ENCODE peak calls at places on chromosomes 11 and 22, in ten cellular contexts. T is EL; K is iris pigment epithelial cell; R is HCEC 1CT; Y is progenitor cell of endocrine pancreas; O is astrocyte of the cerebellum; L is NCI-H1092 treated with DMSO at 0.1 percent for 48 hours; U is stimulated activated naive CD4-positive, alpha-beta T cell treated with Interleukin-2 at 50 U/mL for 16 hours; X is AG09309; B is activated CD4-positive, CD25-positive, alpha-beta regulatory T cell treated with anti-CD3 and anti-CD28 coated beads, Interleukin-2, amount 50 U/mL, for 72 hours. I is an unnamed sample.

GRCh38 chr11:65047581-65048422 is 6.8 kb downstream of the SAC3D1 start:
- DNase-seq in T (no peak), K (no peak), R (no peak), Y (no peak), O (no peak), L (no peak), U (peak), X (no peak), B (peak), I (no peak)

GRCh38 chr22:21642584-21643448 is 714 bp downstream of the SDF2L1 start:
- DNase-seq in T (peak), K (peak), R (peak), Y (peak), O (no peak), L (peak), U (peak), X (no peak), B (peak), I (peak)

GRCh38 chr11:45384711-45385241 is 98.6 kb upstream of the SYT13 start:
- DNase-seq in T (no peak), K (no peak), R (no peak), Y (no peak), O (no peak), L (peak), U (no peak), X (no peak), B (no peak), I (no peak)

GRCh38 chr22:33723915-33724314 is 196.4 kb downstream of the LARGE1 start:
- DNase-seq in T (no peak), K (no peak), R (no peak), Y (no peak), O (no peak), L (no peak), U (no peak), X (no peak), B (no peak), I (no peak)

GRCh38 chr11:75352417-75353206 is 1.2 kb upstream of the ARRB1 start:
- DNase-seq in T (no peak), K (no peak), R (no peak), Y (no peak), O (no peak), L (no peak), U (no peak), X (no peak), B (no peak), I (peak)

GRCh38 chr11:19938051-19938856 is 222.0 kb downstream of the DBX1 start:
- DNase-seq in T (peak), K (peak), R (peak), Y (peak), O (no peak), L (peak), U (no peak), X (no peak), B (peak), I (peak)

GRCh38 chr22:39487826-39488520 is 14.1 kb upstream of the MIEF1 start:
- DNase-seq in T (no peak), K (no peak), R (no peak), Y (no peak), O (no peak), L (no peak), U (no peak), X (no peak), B (no peak), I (no peak)

GRCh38 chr22:30538280-30538679 is 8.3 kb downstream of the SEC14L6 start:
- DNase-seq in T (peak), K (peak), R (no peak), Y (no peak), O (no peak), L (no peak), U (no peak), X (no peak), B (no peak), I (peak)

GRCh38 chr11:17446482-17446881 is 30.2 kb downstream of the ABCC8 start:
- DNase-seq in T (no peak), K (no peak), R (no peak), Y (no peak), O (no peak), L (no peak), U (no peak), X (no peak), B (no peak), I (no peak)

GRCh38 chr11:11973361-11973800 is 35.0 kb downstream of the DKK3 start:
- DNase-seq in T (peak), K (no peak), R (no peak), Y (no peak), O (peak), L (no peak), U (no peak), X (no peak), B (no peak), I (no peak)

GRCh38 chr11:71440021-71440755 is 8.0 kb downstream of the DHCR7 start:
- DNase-seq in T (no peak), K (no peak), R (no peak), Y (no peak), O (no peak), L (no peak), U (no peak), X (no peak), B (no peak), I (no peak)

GRCh38 chr22:46788426-46789168 is 26.1 kb downstream of the TBC1D22A start:
- DNase-seq in T (no peak), K (no peak), R (no peak), Y (no peak), O (no peak), L (no peak), U (peak), X (no peak), B (no peak), I (no peak)

GRCh38 chr11:27497284-27497866 is 9.2 kb downstream of the LIN7C start:
- DNase-seq in T (peak), K (peak), R (peak), Y (no peak), O (peak), L (peak), U (no peak), X (no peak), B (no peak), I (peak)

GRCh38 chr22:24302591-24302990 is 32.0 kb downstream of the SPECC1L start:
- DNase-seq in T (no peak), K (no peak), R (no peak), Y (no peak), O (no peak), L (peak), U (no peak), X (no peak), B (no peak), I (peak)